ENCODE peak calls at places on chromosomes 11 and 22, in five cellular contexts. Y, C, P, X and O are unnamed samples.

GRCh38 chr11:77723024-77723423 is 85.4 kb upstream of the CLNS1A start:
- DNase-seq in X (no peak), P (no peak), Y (no peak), C (no peak), O (no peak)

GRCh38 chr22:23278883-23279675 is 98.8 kb downstream of the BCR start:
- DNase-seq in C (no peak), P (no peak), X (no peak), Y (no peak), O (no peak)

GRCh38 chr11:128179049-128179448 is 408.3 kb downstream of the ETS1 start:
- DNase-seq in P (no peak), C (no peak), Y (no peak), X (no peak), O (no peak)

GRCh38 chr11:3199537-3200295 is 18.9 kb downstream of the MRGPRG start:
- DNase-seq in C (no peak), X (no peak), Y (no peak), P (no peak), O (no peak)

GRCh38 chr11:79159657-79160450 is 281.0 kb downstream of the TENM4 start:
- DNase-seq in C (no peak), X (no peak), P (no peak), Y (no peak), O (no peak)

GRCh38 chr11:116312560-116313340 is 460.0 kb downstream of the BUD13 start:
- DNase-seq in C (peak), P (no peak), Y (peak), X (no peak), O (no peak)

GRCh38 chr11:47178305-47178704 is 1.6 kb upstream of the ARFGAP2 start:
- DNase-seq in Y (no peak), C (no peak), P (no peak), X (no peak), O (no peak)

GRCh38 chr11:60589611-60590010 is 74.4 kb downstream of the MS4A13 start:
- DNase-seq in X (no peak), P (no peak), Y (no peak), C (no peak), O (no peak)

GRCh38 chr11:9489366-9489765 is 28.6 kb downstream of the ZNF143 start:
- DNase-seq in P (no peak), C (no peak), Y (peak), X (no peak), O (no peak)

GRCh38 chr11:118587952-118588351 is 15.7 kb downstream of the ARCN1 start:
- DNase-seq in P (no peak), C (no peak), Y (no peak), X (no peak), O (no peak)

GRCh38 chr11:119149371-119150275 is 771 bp downstream of the ABCG4 start:
- DNase-seq in C (no peak), Y (no peak), X (no peak), P (no peak), O (no peak)

GRCh38 chr22:20531404-20532181 is 24.2 kb downstream of the MED15 start:
- DNase-seq in C (peak), X (no peak), P (no peak), Y (no peak), O (no peak)

GRCh38 chr22:37753746-37754145 is 54.0 kb upstream of the GCAT start:
- DNase-seq in P (no peak), Y (no peak), X (no peak), C (no peak), O (no peak)

GRCh38 chr11:116101737-116102275 is 597.6 kb upstream of the CADM1 start:
- DNase-seq in Y (no peak), X (no peak), P (no peak), C (no peak), O (no peak)

GRCh38 chr22:19884161-19884953 is 29.7 kb upstream of the GNB1L start:
- DNase-seq in P (no peak), X (no peak), Y (no peak), C (no peak), O (no peak)

GRCh38 chr11:117837070-117837776 is 12.7 kb upstream of the FXYD2 start:
- DNase-seq in C (no peak), X (no peak), Y (no peak), P (no peak), O (no peak)

GRCh38 chr11:73265278-73265810 is 6.8 kb upstream of the P2RY6 start:
- DNase-seq in C (no peak), X (no peak), Y (no peak), P (no peak), O (no peak)

GRCh38 chr22:42964994-42965699 is 49.8 kb downstream of the PACSIN2 start:
- DNase-seq in X (no peak), C (no peak), P (no peak), Y (no peak), O (peak)

GRCh38 chr11:20060647-20061205 is 99.5 kb downstream of the DBX1 start:
- DNase-seq in P (no peak), Y (no peak), X (no peak), C (no peak), O (no peak)

GRCh38 chr11:115360186-115360824 is 143.9 kb downstream of the CADM1 start:
- DNase-seq in P (no peak), C (no peak), X (no peak), Y (no peak), O (no peak)

GRCh38 chr11:68340784-68341556 is 28.6 kb downstream of the LRP5 start:
- DNase-seq in P (no peak), C (no peak), Y (no peak), X (no peak), O (no peak)

GRCh38 chr11:126772267-126772666 is 228.3 kb downstream of the KIRREL3 start:
- DNase-seq in C (no peak), Y (no peak), P (no peak), X (no peak), O (no peak)

GRCh38 chr11:1546536-1547466 is 25.3 kb downstream of the DUSP8 start:
- DNase-seq in X (peak), Y (no peak), C (no peak), P (peak), O (peak)

GRCh38 chr22:48362736-48363404 is 1464.8 kb downstream of the BRD1 start:
- DNase-seq in C (no peak), P (no peak), X (no peak), Y (no peak), O (no peak)

GRCh38 chr11:34805937-34806336 is 110.2 kb downstream of the APIP start:
- DNase-seq in Y (no peak), C (no peak), P (no peak), X (no peak), O (no peak)

GRCh38 chr22:21443735-21444421 is 23.3 kb upstream of the TMEM191C start:
- DNase-seq in P (no peak), Y (no peak), C (no peak), X (no peak), O (no peak)